ENCODE peak calls at places on chromosomes 2 and 18, in eight cellular contexts. One of them, this sample, is unnamed.

GRCh38 chr2:45442026-45442425 is 169.0 kb downstream of the SRBD1 start:
- DNase-seq in body of pancreas: no peak
- DNase-seq in lung: no peak
- DNase-seq in heart left ventricle: no peak
- DNase-seq in cardiac muscle cell: no peak
- DNase-seq in fibroblast of mammary gland: no peak
- DNase-seq in lower leg skin: no peak
- DNase-seq in foreskin fibroblast: no peak
- DNase-seq in this sample: no peak

GRCh38 chr2:74444498-74445318 is 3.0 kb upstream of the RTKN start:
- DNase-seq in fibroblast of mammary gland: no peak
- DNase-seq in body of pancreas: no peak
- DNase-seq in foreskin fibroblast: no peak
- DNase-seq in heart left ventricle: no peak
- DNase-seq in lower leg skin: no peak
- DNase-seq in cardiac muscle cell: peak; percentile 13
- DNase-seq in lung: no peak
- DNase-seq in this sample: no peak

GRCh38 chr18:13513015-13513414 is 213.3 kb downstream of the FAM210A start:
- DNase-seq in foreskin fibroblast: no peak
- DNase-seq in cardiac muscle cell: no peak
- DNase-seq in lung: no peak
- DNase-seq in fibroblast of mammary gland: no peak
- DNase-seq in body of pancreas: no peak
- DNase-seq in heart left ventricle: peak; percentile 49
- DNase-seq in lower leg skin: no peak
- DNase-seq in this sample: no peak

GRCh38 chr18:73296686-73297085 is 428.9 kb upstream of the NETO1 start:
- DNase-seq in body of pancreas: no peak
- DNase-seq in foreskin fibroblast: no peak
- DNase-seq in heart left ventricle: no peak
- DNase-seq in lung: no peak
- DNase-seq in lower leg skin: no peak
- DNase-seq in cardiac muscle cell: no peak
- DNase-seq in fibroblast of mammary gland: no peak
- DNase-seq in this sample: no peak

GRCh38 chr2:8024506-8024905 is 657.4 kb upstream of the ID2 start:
- DNase-seq in lung: no peak
- DNase-seq in cardiac muscle cell: no peak
- DNase-seq in fibroblast of mammary gland: no peak
- DNase-seq in lower leg skin: no peak
- DNase-seq in foreskin fibroblast: no peak
- DNase-seq in body of pancreas: no peak
- DNase-seq in heart left ventricle: no peak
- DNase-seq in this sample: no peak

GRCh38 chr18:8947576-8947975 is 154.9 kb upstream of the NDUFV2 start:
- DNase-seq in cardiac muscle cell: peak; percentile 28
- DNase-seq in foreskin fibroblast: no peak
- DNase-seq in fibroblast of mammary gland: no peak
- DNase-seq in body of pancreas: no peak
- DNase-seq in lung: no peak
- DNase-seq in heart left ventricle: no peak
- DNase-seq in lower leg skin: no peak
- DNase-seq in this sample: peak; percentile 28

GRCh38 chr2:135874966-135875365 is 1.3 kb downstream of the MCM6 start:
- DNase-seq in lung: no peak
- DNase-seq in body of pancreas: no peak
- DNase-seq in heart left ventricle: no peak
- DNase-seq in cardiac muscle cell: no peak
- DNase-seq in fibroblast of mammary gland: no peak
- DNase-seq in foreskin fibroblast: no peak
- DNase-seq in lower leg skin: no peak
- DNase-seq in this sample: no peak

GRCh38 chr2:44623622-44624351 is 262.0 kb downstream of the CAMKMT start:
- DNase-seq in lower leg skin: no peak
- DNase-seq in heart left ventricle: no peak
- DNase-seq in fibroblast of mammary gland: no peak
- DNase-seq in cardiac muscle cell: peak; percentile 10
- DNase-seq in body of pancreas: no peak
- DNase-seq in lung: no peak
- DNase-seq in foreskin fibroblast: no peak
- DNase-seq in this sample: no peak

GRCh38 chr2:70984576-70985282 is 6.3 kb downstream of the ANKRD53 start:
- DNase-seq in lower leg skin: no peak
- DNase-seq in body of pancreas: peak; percentile 77
- DNase-seq in cardiac muscle cell: peak; percentile 62
- DNase-seq in fibroblast of mammary gland: peak; percentile 47
- DNase-seq in foreskin fibroblast: peak; percentile 56
- DNase-seq in lung: peak; percentile 64
- DNase-seq in heart left ventricle: peak; percentile 60
- DNase-seq in this sample: peak; percentile 45

GRCh38 chr2:215904101-215904500 is 109.2 kb downstream of the MREG start:
- DNase-seq in heart left ventricle: no peak
- DNase-seq in fibroblast of mammary gland: peak; percentile 82
- DNase-seq in lung: no peak
- DNase-seq in cardiac muscle cell: peak; percentile 68
- DNase-seq in body of pancreas: no peak
- DNase-seq in foreskin fibroblast: peak; percentile 62
- DNase-seq in lower leg skin: no peak
- DNase-seq in this sample: peak; percentile 86

GRCh38 chr2:65489269-65489668 is 56.9 kb upstream of the SPRED2 start:
- DNase-seq in heart left ventricle: no peak
- DNase-seq in lower leg skin: no peak
- DNase-seq in cardiac muscle cell: no peak
- DNase-seq in fibroblast of mammary gland: no peak
- DNase-seq in foreskin fibroblast: no peak
- DNase-seq in body of pancreas: no peak
- DNase-seq in lung: no peak
- DNase-seq in this sample: no peak

GRCh38 chr2:96147593-96148201 is 2.5 kb upstream of the DUSP2 start:
- DNase-seq in fibroblast of mammary gland: no peak
- DNase-seq in heart left ventricle: no peak
- DNase-seq in lower leg skin: no peak
- DNase-seq in foreskin fibroblast: no peak
- DNase-seq in lung: no peak
- DNase-seq in body of pancreas: no peak
- DNase-seq in cardiac muscle cell: no peak
- DNase-seq in this sample: no peak

GRCh38 chr18:44819944-44820510 is 139.3 kb downstream of the SETBP1 start:
- DNase-seq in lower leg skin: no peak
- DNase-seq in heart left ventricle: peak; percentile 72
- DNase-seq in cardiac muscle cell: no peak
- DNase-seq in lung: no peak
- DNase-seq in fibroblast of mammary gland: no peak
- DNase-seq in body of pancreas: peak; percentile 63
- DNase-seq in foreskin fibroblast: no peak
- DNase-seq in this sample: no peak

GRCh38 chr2:138814123-138814883 is 34.1 kb upstream of the NXPH2 start:
- DNase-seq in lower leg skin: no peak
- DNase-seq in heart left ventricle: no peak
- DNase-seq in body of pancreas: peak; percentile 14
- DNase-seq in cardiac muscle cell: no peak
- DNase-seq in fibroblast of mammary gland: peak; percentile 3
- DNase-seq in lung: no peak
- DNase-seq in foreskin fibroblast: no peak
- DNase-seq in this sample: peak; percentile 2

GRCh38 chr2:85245891-85246290 is 81.9 kb downstream of the TGOLN2 start:
- DNase-seq in lung: no peak
- DNase-seq in foreskin fibroblast: peak; percentile 34
- DNase-seq in cardiac muscle cell: no peak
- DNase-seq in body of pancreas: no peak
- DNase-seq in heart left ventricle: no peak
- DNase-seq in lower leg skin: no peak
- DNase-seq in fibroblast of mammary gland: peak; percentile 43
- DNase-seq in this sample: no peak

GRCh38 chr2:105144941-105145300 is 96.6 kb upstream of the GPR45 start:
- DNase-seq in lung: no peak
- DNase-seq in foreskin fibroblast: no peak
- DNase-seq in lower leg skin: no peak
- DNase-seq in cardiac muscle cell: no peak
- DNase-seq in heart left ventricle: no peak
- DNase-seq in body of pancreas: no peak
- DNase-seq in fibroblast of mammary gland: no peak
- DNase-seq in this sample: no peak

GRCh38 chr2:105144128-105144940 is 97.2 kb upstream of the GPR45 start:
- DNase-seq in foreskin fibroblast: no peak
- DNase-seq in cardiac muscle cell: no peak
- DNase-seq in lung: no peak
- DNase-seq in fibroblast of mammary gland: no peak
- DNase-seq in lower leg skin: no peak
- DNase-seq in body of pancreas: no peak
- DNase-seq in heart left ventricle: no peak
- DNase-seq in this sample: no peak

GRCh38 chr2:105143467-105144127 is 97.9 kb upstream of the GPR45 start:
- DNase-seq in body of pancreas: no peak
- DNase-seq in lung: no peak
- DNase-seq in heart left ventricle: no peak
- DNase-seq in lower leg skin: peak; percentile 42
- DNase-seq in cardiac muscle cell: peak; percentile 22
- DNase-seq in foreskin fibroblast: no peak
- DNase-seq in fibroblast of mammary gland: no peak
- DNase-seq in this sample: no peak

GRCh38 chr2:105142239-105142638 is 99.3 kb upstream of the GPR45 start:
- DNase-seq in lower leg skin: no peak
- DNase-seq in foreskin fibroblast: no peak
- DNase-seq in body of pancreas: no peak
- DNase-seq in lung: no peak
- DNase-seq in fibroblast of mammary gland: no peak
- DNase-seq in heart left ventricle: no peak
- DNase-seq in cardiac muscle cell: no peak
- DNase-seq in this sample: no peak

DNA sequence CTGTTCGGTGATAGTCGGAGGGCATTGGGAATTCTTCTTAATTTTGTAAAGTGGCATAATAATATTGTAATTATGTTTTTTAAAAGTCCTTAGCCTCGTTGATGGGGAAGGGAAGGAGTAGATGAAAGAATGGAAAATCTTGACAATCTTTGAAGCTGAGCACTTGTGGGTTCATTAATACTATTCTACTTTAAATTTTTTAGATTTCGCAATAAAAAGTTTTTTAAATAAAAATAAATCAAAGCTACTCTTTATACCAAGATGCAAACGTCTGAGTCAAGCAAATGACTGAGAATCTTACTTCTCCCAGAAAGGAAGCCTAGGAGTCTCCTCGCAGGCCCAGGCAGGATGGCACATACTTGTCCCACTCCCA is 98.5 kb upstream of the GPR45 start:
- DNase-seq in lower leg skin: no peak
- DNase-seq in body of pancreas: no peak
- DNase-seq in fibroblast of mammary gland: no peak
- DNase-seq in cardiac muscle cell: no peak
- DNase-seq in foreskin fibroblast: peak; percentile 7
- DNase-seq in heart left ventricle: no peak
- DNase-seq in lung: no peak
- DNase-seq in this sample: no peak
- H3K4me3 ChIP-seq in lower leg skin: no peak overlapping the region
- H3K4me3 ChIP-seq in body of pancreas: no peak overlapping the region
- H3K4me3 ChIP-seq in fibroblast of mammary gland: no peak overlapping the region
- H3K4me3 ChIP-seq in cardiac muscle cell: no peak overlapping the region
- H3K4me3 ChIP-seq in foreskin fibroblast: no peak overlapping the region
- H3K4me3 ChIP-seq in heart left ventricle: no peak overlapping the region
- H3K4me3 ChIP-seq in lung: no peak overlapping the region
- H3K4me3 ChIP-seq in this sample: no peak overlapping the region

DNA sequence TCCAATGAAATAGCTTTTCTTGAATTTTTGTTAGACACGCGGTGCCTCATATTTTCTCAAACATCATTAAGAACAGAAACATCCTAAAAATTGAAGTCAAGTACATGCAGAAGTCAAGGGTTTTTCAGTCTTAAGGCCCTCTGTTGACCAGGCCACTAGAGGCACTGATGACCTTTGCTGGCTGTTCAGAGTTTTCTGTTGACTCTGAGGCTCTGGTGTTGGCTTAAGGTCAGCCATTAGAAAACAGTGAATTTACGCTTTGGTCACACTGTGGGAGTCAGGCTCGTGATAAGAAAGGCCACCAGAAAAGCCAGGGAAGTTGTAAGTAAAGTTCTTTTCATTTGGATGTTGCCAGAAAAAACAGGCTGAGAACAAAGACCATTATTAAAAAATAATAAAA is 5.8 kb upstream of the UPP2 start:
- DNase-seq in fibroblast of mammary gland: no peak
- DNase-seq in lower leg skin: no peak
- DNase-seq in foreskin fibroblast: no peak
- DNase-seq in body of pancreas: no peak
- DNase-seq in heart left ventricle: no peak
- DNase-seq in lung: no peak
- DNase-seq in cardiac muscle cell: no peak
- DNase-seq in this sample: no peak
- TF ChIP-seq CTCF in fibroblast of mammary gland: no peak
- TF ChIP-seq CTCF in lower leg skin: no peak
- TF ChIP-seq CTCF in foreskin fibroblast: no peak
- TF ChIP-seq CTCF in body of pancreas: no peak
- TF ChIP-seq CTCF in heart left ventricle: no peak
- TF ChIP-seq CTCF in lung: no peak
- TF ChIP-seq CTCF in cardiac muscle cell: no peak
- TF ChIP-seq CTCF in this sample: no peak

DNA sequence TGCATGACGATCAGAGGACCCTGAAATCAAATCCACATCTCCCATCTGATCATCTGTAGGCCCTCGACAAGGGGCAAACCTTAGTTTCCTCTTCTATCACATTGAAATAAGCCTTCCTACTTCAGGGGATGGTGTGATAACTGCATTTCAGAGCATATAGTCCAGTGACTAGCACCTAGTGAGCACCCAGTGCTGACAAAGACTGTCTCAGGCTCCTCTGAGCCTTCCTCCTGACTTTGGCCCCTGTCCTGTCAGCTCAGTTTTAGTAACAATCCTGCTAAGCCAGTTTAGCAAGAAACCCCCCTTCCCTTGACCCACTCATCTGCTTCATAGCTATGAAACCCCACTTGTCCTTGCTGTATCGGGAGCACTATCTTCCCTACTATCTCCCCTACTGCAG is 304.0 kb downstream of the ALK start:
- DNase-seq in cardiac muscle cell: no peak
- DNase-seq in fibroblast of mammary gland: no peak
- DNase-seq in heart left ventricle: no peak
- DNase-seq in lower leg skin: no peak
- DNase-seq in foreskin fibroblast: no peak
- DNase-seq in body of pancreas: no peak
- DNase-seq in lung: no peak
- DNase-seq in this sample: no peak
- H3K4me3 ChIP-seq in cardiac muscle cell: no peak overlapping the region
- H3K4me3 ChIP-seq in fibroblast of mammary gland: no peak overlapping the region
- H3K4me3 ChIP-seq in heart left ventricle: no peak overlapping the region
- H3K4me3 ChIP-seq in lower leg skin: no peak overlapping the region
- H3K4me3 ChIP-seq in foreskin fibroblast: no peak overlapping the region
- H3K4me3 ChIP-seq in body of pancreas: no peak overlapping the region
- H3K4me3 ChIP-seq in lung: no peak overlapping the region
- H3K4me3 ChIP-seq in this sample: no peak overlapping the region

DNA sequence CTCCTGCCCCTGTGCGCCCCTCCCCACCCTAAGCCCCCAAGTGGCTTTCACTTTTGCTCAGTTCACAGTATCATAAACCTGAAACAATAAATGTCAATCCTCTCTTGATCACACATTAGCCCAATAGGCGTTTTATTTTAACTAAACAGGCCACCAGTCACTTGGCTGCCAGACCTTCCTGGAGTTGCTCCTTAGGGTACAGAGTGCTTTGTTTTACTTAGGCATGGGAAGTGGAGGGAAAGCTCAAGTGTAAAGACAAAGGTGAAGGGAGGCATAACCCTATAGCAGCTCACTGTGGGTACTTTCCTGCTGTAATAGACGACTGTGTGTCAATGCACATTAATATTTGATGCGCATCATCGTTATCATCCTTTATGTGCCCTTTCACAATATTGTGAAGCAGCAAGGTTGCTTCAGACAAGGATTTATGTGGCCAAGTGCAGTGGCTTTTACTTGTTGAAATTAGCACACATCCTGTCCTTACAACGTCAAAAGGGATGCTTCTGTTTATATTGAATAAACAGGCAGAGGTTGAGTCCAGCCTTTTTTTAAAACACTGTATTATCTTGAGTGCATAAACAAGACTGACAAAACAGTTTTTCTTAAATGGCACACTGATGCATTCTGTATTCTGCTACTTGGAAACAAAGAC is 168.5 kb downstream of the TMEFF2 start:
- DNase-seq in cardiac muscle cell: peak; percentile 2
- DNase-seq in foreskin fibroblast: no peak
- DNase-seq in fibroblast of mammary gland: peak; percentile 31
- DNase-seq in lower leg skin: no peak
- DNase-seq in body of pancreas: no peak
- DNase-seq in heart left ventricle: no peak
- DNase-seq in lung: no peak
- DNase-seq in this sample: peak; percentile 3
- TF ChIP-seq CTCF in cardiac muscle cell: no peak
- TF ChIP-seq CTCF in foreskin fibroblast: no peak
- TF ChIP-seq CTCF in fibroblast of mammary gland: no peak
- TF ChIP-seq CTCF in lower leg skin: no peak
- TF ChIP-seq CTCF in body of pancreas: no peak
- TF ChIP-seq CTCF in heart left ventricle: no peak
- TF ChIP-seq CTCF in lung: no peak
- TF ChIP-seq CTCF in this sample: no peak

This sample was measured in cardiac fibroblast.